ENCODE peak calls at places on chromosomes 12 and 14, in five cellular contexts. L, E, J, P and Q are unnamed samples.

GRCh38 chr14:62710811-62711210 is 334.4 kb downstream of the KCNH5 start:
- DNase-seq in J (no peak), E (no peak), L (no peak), P (no peak), Q (no peak)

GRCh38 chr14:64970776-64971451 is 1.2 kb downstream of the RAB15 start:
- DNase-seq in J (no peak), L (peak; percentile 6), P (no peak), E (no peak), Q (no peak)

GRCh38 chr12:28378749-28379148 is 188.5 kb downstream of the CCDC91 start:
- DNase-seq in L (peak; percentile 57), J (no peak), E (no peak), P (peak; percentile 46), Q (no peak)

GRCh38 chr14:103514596-103515421 is 7.8 kb downstream of the CKB start:
- DNase-seq in L (no peak), P (no peak), J (no peak), E (no peak), Q (no peak)

GRCh38 chr14:104557086-104557485 is 22.5 kb upstream of the C14orf180 start:
- DNase-seq in P (no peak), L (no peak), J (no peak), E (no peak), Q (no peak)

GRCh38 chr14:103296007-103296406 is 38.0 kb upstream of the EIF5 start:
- DNase-seq in L (peak; percentile 75), E (peak; percentile 46), J (no peak), P (peak; percentile 63), Q (no peak)

GRCh38 chr14:69543341-69544249 is 31.1 kb downstream of the CCDC177 start:
- DNase-seq in J (no peak), L (peak; percentile 93), P (peak; percentile 97), E (no peak), Q (no peak)

GRCh38 chr12:96889273-96889933 is 17.7 kb upstream of the NEDD1 start:
- DNase-seq in J (no peak), L (peak; percentile 76), E (no peak), P (peak; percentile 91), Q (no peak)

GRCh38 chr12:121713257-121714155 is 954 bp downstream of the TMEM120B start:
- DNase-seq in J (peak; percentile 63), E (no peak), L (peak; percentile 36), P (no peak), Q (peak; percentile 62)

GRCh38 chr14:73795974-73796373 is 55.7 kb upstream of the PTGR2 start:
- DNase-seq in L (peak; percentile 60), J (no peak), P (peak; percentile 81), E (peak; percentile 93), Q (peak; percentile 32)

GRCh38 chr12:107853479-107853878 is 79.0 kb downstream of the ASCL4 start:
- DNase-seq in L (no peak), P (no peak), E (no peak), J (no peak), Q (no peak)

DNA sequence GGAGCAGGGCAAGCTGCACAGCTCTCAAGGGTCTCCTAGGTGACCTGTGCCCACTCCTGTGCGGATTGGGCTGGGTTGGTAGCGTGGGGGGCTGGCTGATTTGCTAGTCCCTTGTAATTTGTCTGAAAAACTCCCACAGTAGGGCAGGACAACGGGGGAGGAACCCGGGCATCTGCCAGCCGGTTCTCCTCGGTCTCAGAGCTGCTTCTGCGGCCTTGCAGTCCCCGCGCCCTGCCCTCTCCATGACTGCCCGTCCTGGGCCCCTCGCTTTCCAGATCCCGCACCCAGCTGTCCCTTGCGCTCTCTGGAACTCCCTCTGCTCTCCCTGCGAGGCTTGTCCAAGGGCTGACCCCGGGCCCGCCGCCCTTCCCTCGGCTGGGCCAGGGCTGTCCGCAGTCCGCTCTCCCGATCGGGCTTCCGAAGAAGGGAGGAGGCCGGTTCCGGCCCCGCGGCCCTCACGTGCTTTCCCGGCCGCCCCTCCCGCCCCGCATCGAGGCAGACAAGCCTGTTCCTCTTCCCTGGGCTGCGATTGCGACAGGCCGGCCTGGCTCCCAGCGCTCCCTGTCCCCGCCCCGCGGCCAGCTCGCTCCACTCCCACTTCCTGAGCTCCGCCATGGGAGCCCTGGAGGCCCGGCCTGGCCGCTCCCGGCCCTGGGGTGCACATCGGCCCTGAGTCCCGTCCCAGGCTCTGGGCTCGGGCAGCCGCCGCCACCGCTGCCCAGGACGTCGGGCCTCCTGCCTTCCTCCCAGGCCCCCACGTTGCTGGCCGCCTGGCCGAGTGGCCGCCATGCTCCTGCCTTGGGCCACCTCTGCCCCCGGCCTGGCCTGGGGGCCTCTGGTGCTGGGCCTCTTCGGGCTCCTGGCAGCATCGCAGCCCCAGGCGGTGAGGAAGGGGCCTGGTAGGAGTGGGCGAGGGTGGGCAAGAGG is at the start of gene LTBR:
- DNase-seq in J (peak; percentile 82), P (peak; percentile 90), E (peak; percentile 83), L (peak; percentile 90), Q (no peak)
- H2AFZ ChIP-seq in J (peak within 1 kb of the TSS; percentile 91), P (peak within 1 kb of the TSS; percentile 76), E (no peak within 1 kb of the TSS), L (peak within 1 kb of the TSS; percentile 97), Q (no peak within 1 kb of the TSS)

DNA sequence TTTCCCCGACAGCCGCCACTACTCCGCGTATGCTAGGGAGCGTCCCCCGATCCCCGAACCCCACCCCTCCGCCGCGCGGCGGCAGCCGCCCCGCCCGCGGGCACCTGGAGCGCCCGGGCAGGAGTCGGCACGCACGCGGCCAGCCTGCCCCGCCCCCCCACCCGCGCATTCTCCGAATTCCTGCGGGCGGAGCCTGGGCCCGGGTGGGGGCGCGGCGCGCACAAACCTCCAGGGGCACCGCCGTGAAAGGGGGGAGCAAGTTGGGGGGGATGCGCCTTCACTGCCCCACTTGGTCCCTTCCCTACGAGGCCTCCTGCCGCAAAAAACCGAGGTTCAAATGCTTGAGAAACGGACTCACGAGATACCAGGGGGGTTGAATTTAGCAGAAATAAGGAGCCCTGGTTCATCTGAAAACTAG is 1.7 kb downstream of the AJUBA start:
- DNase-seq in P (peak; percentile 69), J (no peak), L (peak; percentile 32), E (peak; percentile 76), Q (no peak)
- H3K27me3 ChIP-seq in P (no peaks in the 10 kb centered on the region), J (no peaks in the 10 kb centered on the region), L (no peaks in the 10 kb centered on the region), E (no peaks in the 10 kb centered on the region), Q (no peaks in the 10 kb centered on the region)

GRCh38 chr14:102081231-102082080 is 5.4 kb downstream of the HSP90AA1 start:
- DNase-seq in J (no peak), P (no peak), L (no peak), E (no peak), Q (peak; percentile 48)
- H3K9ac ChIP-seq in J (no peak overlapping the region), P (no peak overlapping the region), L (no peak overlapping the region), E (no peak overlapping the region), Q (no peak overlapping the region)

GRCh38 chr12:34335819-34336262 is 313.5 kb downstream of the ALG10 start:
- DNase-seq in P (no peak), L (no peak), J (peak; percentile 87), E (no peak), Q (no peak)
- H2AFZ ChIP-seq in P (no peak overlapping the region), L (no peak overlapping the region), J (peak overlapping the region; percentile 93), E (no peak overlapping the region), Q (no peak overlapping the region)

GRCh38 chr12:52198454-52199215 is 6.8 kb upstream of the KRT80 start:
- DNase-seq in P (no peak), E (no peak), J (no peak), L (no peak), Q (no peak)

GRCh38 chr12:52199294-52199920 is 7.6 kb upstream of the KRT80 start:
- DNase-seq in L (no peak), E (no peak), P (no peak), J (no peak), Q (no peak)

GRCh38 chr12:52195065-52195730 is 3.4 kb upstream of the KRT80 start:
- DNase-seq in P (no peak), E (no peak), L (peak; percentile 17), J (peak; percentile 27), Q (no peak)

GRCh38 chr12:52200086-52200782 is 8.4 kb upstream of the KRT80 start:
- DNase-seq in L (no peak), E (no peak), J (peak; percentile 49), P (no peak), Q (no peak)

DNA sequence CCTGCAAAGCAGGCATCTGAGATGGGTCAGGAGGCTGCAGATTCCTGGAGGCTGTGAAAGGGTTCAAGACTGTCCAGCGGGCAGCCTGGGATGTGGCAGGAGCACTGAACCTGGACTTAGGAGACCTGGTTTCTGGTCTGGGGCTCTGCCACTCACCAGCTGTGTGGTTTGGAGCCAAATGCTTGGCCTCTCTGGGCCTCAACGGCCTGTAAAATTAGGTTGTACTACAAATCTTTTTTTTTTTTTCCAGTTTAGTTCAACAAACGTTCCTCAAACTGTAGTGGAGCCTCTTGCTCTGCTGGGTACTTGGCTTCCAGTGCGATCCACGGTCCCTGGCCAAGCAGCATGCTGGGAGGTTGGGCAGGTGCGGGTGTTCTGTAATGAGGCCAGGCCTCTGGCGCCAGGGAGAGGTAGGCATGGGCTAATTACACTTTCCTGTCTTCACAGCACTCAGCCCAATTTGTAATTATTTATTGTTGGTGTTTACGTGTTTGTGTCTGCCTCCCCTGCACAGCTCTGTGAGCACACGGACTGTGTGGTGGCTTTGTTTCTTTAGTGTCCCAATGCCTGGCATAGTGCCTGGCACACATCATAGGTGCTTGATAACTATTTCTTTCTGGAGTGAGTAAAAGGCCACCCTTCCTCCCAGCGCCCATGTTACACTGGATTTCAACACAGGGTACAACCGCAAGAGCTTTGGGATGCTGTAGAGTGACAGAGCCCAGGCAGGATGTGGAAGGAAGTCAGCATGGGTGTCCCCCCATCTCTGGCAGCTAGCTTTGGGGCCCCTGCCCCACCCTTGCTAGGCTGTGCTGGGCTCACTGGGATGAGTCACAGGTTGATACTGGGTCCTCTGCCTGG is 5.8 kb upstream of the KRT80 start:
- DNase-seq in P (no peak), J (no peak), L (no peak), E (no peak), Q (no peak)
- H3K27me3 ChIP-seq in P (no peaks in the 10 kb centered on the region), J (peaks cover 76% of the 10 kb centered on the region), L (no peaks in the 10 kb centered on the region), E (peaks cover 3% of the 10 kb centered on the region), Q (no peaks in the 10 kb centered on the region)

GRCh38 chr12:51345681-51346080 is 798 bp downstream of the CELA1 start:
- DNase-seq in E (no peak), P (no peak), L (peak; percentile 16), J (peak; percentile 48), Q (no peak)

GRCh38 chr12:51339750-51340149 is 6.7 kb downstream of the CELA1 start:
- DNase-seq in J (no peak), E (no peak), L (no peak), P (no peak), Q (no peak)

GRCh38 chr12:51343201-51343600 is 3.3 kb downstream of the CELA1 start:
- DNase-seq in J (no peak), P (no peak), L (no peak), E (no peak), Q (peak; percentile 50)

GRCh38 chr12:51342416-51342815 is 4.1 kb downstream of the CELA1 start:
- DNase-seq in J (no peak), L (no peak), P (no peak), E (no peak), Q (no peak)

DNA sequence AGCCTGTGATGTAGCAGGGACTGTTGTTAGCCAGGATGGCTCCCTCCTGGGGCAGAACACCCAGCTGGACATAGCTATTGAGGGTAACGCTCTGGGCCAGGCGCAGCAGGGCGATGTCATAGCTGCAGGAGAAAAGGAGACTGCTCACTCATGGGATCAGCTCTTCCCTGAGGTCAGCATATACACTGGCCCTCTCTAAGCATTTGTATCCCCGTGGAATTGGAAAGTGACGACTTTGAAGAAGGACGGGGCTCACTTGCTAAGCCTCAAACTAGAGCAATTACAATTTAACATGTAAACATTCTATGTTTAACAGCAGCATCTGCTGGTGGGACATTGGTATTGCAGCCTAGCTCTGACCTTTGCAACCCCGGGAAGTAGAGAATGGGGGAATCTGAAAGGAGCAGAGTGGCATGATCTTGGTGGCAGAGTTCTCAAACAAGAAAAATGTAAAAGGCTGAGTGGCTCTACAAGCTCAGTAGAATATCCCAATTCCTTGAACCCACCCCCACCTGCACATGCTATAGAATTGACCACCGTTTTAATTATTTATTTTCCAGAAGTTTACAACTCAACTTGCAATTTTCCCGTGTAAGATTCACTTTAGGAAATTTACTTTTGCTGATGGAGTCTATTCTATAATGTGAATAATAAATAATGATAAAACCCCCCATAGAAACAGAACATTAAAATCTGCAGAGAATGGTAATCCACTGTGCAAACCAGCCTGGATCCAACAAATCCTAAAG is 5.0 kb downstream of the CELA1 start:
- DNase-seq in E (peak; percentile 47), L (peak; percentile 64), J (peak; percentile 71), P (peak; percentile 48), Q (peak; percentile 91)
- H3K9ac ChIP-seq in E (peak overlapping the region; percentile 10), L (peak overlapping the region; percentile 49), J (peak overlapping the region; percentile 30), P (no peak overlapping the region), Q (peak overlapping the region; percentile 5)